ENCODE peak calls at places on chromosomes 1 and 21, in eight cellular contexts. M is Kasumi-1; I is neuronal stem cell; W is NCI-H1105 treated with DMSO at 0.1 percent for 48 hours; N is HTR-8/SVneo; Z is uterus; Y is neural progenitor cell; S is activated CD4-positive, alpha-beta T cell treated with anti-CD3 and anti-CD28 coated beads for 48 hours. H is an unnamed sample.
A peak's percentile ranks its signal among the peaks of the same experiment; 100 is the strongest.

GRCh38 chr1:164748253-164748899 is 189.4 kb downstream of the PBX1 start:
- DNase-seq in Y (peak; percentile 83), Z (peak; percentile 60), W (no peak), N (peak; percentile 51), M (no peak), I (peak; percentile 51), S (no peak), H (no peak)

GRCh38 chr21:42362198-42362597 is 4.1 kb downstream of the TFF1 start:
- DNase-seq in W (no peak), N (no peak), I (no peak), Z (no peak), M (no peak), Y (no peak), S (no peak), H (no peak)

GRCh38 chr1:29490204-29490934 is 254.0 kb downstream of the PTPRU start:
- DNase-seq in Z (no peak), N (no peak), Y (no peak), I (no peak), M (no peak), S (no peak), W (peak; percentile 36), H (no peak)

GRCh38 chr1:119959836-119960235 is 63.5 kb upstream of the ADAM30 start:
- DNase-seq in Y (no peak), Z (no peak), N (no peak), W (no peak), S (no peak), I (no peak), M (no peak), H (no peak)

GRCh38 chr1:228084797-228085196 is 2.3 kb downstream of the ARF1 start:
- DNase-seq in N (no peak), W (no peak), M (no peak), I (no peak), Z (no peak), S (no peak), Y (no peak), H (no peak)

GRCh38 chr1:211543003-211543402 is 36.0 kb downstream of the SLC30A1 start:
- DNase-seq in N (no peak), W (no peak), I (no peak), S (no peak), Y (no peak), Z (no peak), M (no peak), H (no peak)

GRCh38 chr1:40939320-40940059 is 40.0 kb upstream of the CTPS1 start:
- DNase-seq in Y (no peak), N (peak; percentile 35), S (no peak), W (no peak), M (peak; percentile 12), I (no peak), Z (peak; percentile 32), H (no peak)

GRCh38 chr1:59078866-59079265 is 218.0 kb upstream of the FGGY start:
- DNase-seq in W (no peak), Y (no peak), N (no peak), M (no peak), S (no peak), Z (no peak), I (no peak), H (no peak)

GRCh38 chr1:108842525-108843181 is 14.2 kb downstream of the AKNAD1 start:
- DNase-seq in M (no peak), W (no peak), N (no peak), Y (peak; percentile 28), I (no peak), S (no peak), Z (no peak), H (no peak)

GRCh38 chr1:206035027-206035426 is 11.3 kb upstream of the CTSE start:
- DNase-seq in N (no peak), S (no peak), W (peak; percentile 60), M (peak; percentile 40), Y (no peak), I (no peak), Z (no peak), H (no peak)

GRCh38 chr1:29758764-29759499 is 522.6 kb downstream of the PTPRU start:
- DNase-seq in W (no peak), I (no peak), Z (no peak), S (no peak), M (no peak), N (no peak), Y (no peak), H (no peak)